ENCODE peak calls at places on chromosomes 13 and 19, in five cellular contexts. One of them, this sample, is unnamed.

GRCh38 chr19:7986321-7987083 is 18.9 kb downstream of the ELAVL1 start:
- DNase-seq in GM04503: peak
- DNase-seq in cardiac fibroblast: peak
- DNase-seq in activated T-helper 1 cell treated with anti-CD3 and anti-CD28 coated beads, Interleukin-12 subunit alpha, Interleukin-12 subunit beta, Interleukin-2, Interleukin-4 antibody, amounts not matched to agents 30 ng/mL and 10 ng/mL and 1 ng/mL, durations not matched to agents 14 hours and 24 hours and 36 hours: no peak
- DNase-seq in fibroblast of the conjunctiva: no peak
- DNase-seq in this sample: peak

GRCh38 chr19:2160384-2160783 is 3.3 kb upstream of the DOT1L start:
- DNase-seq in GM04503: no peak
- DNase-seq in cardiac fibroblast: no peak
- DNase-seq in activated T-helper 1 cell treated with anti-CD3 and anti-CD28 coated beads, Interleukin-12 subunit alpha, Interleukin-12 subunit beta, Interleukin-2, Interleukin-4 antibody, amounts not matched to agents 30 ng/mL and 10 ng/mL and 1 ng/mL, durations not matched to agents 14 hours and 24 hours and 36 hours: no peak
- DNase-seq in fibroblast of the conjunctiva: no peak
- DNase-seq in this sample: no peak

GRCh38 chr19:11111771-11112144 is 22.5 kb downstream of the LDLR start:
- DNase-seq in GM04503: no peak
- DNase-seq in cardiac fibroblast: no peak
- DNase-seq in activated T-helper 1 cell treated with anti-CD3 and anti-CD28 coated beads, Interleukin-12 subunit alpha, Interleukin-12 subunit beta, Interleukin-2, Interleukin-4 antibody, amounts not matched to agents 30 ng/mL and 10 ng/mL and 1 ng/mL, durations not matched to agents 14 hours and 24 hours and 36 hours: no peak
- DNase-seq in fibroblast of the conjunctiva: no peak
- DNase-seq in this sample: no peak

GRCh38 chr13:98143601-98144500 is 957 bp downstream of the FARP1 start:
- DNase-seq in GM04503: no peak
- DNase-seq in cardiac fibroblast: peak
- DNase-seq in activated T-helper 1 cell treated with anti-CD3 and anti-CD28 coated beads, Interleukin-12 subunit alpha, Interleukin-12 subunit beta, Interleukin-2, Interleukin-4 antibody, amounts not matched to agents 30 ng/mL and 10 ng/mL and 1 ng/mL, durations not matched to agents 14 hours and 24 hours and 36 hours: no peak
- DNase-seq in fibroblast of the conjunctiva: no peak
- DNase-seq in this sample: peak

GRCh38 chr19:3073159-3073563 is 10.9 kb upstream of the TLE5 start:
- DNase-seq in GM04503: peak
- DNase-seq in cardiac fibroblast: peak
- DNase-seq in activated T-helper 1 cell treated with anti-CD3 and anti-CD28 coated beads, Interleukin-12 subunit alpha, Interleukin-12 subunit beta, Interleukin-2, Interleukin-4 antibody, amounts not matched to agents 30 ng/mL and 10 ng/mL and 1 ng/mL, durations not matched to agents 14 hours and 24 hours and 36 hours: no peak
- DNase-seq in fibroblast of the conjunctiva: peak
- DNase-seq in this sample: peak

GRCh38 chr13:24006520-24007248 is 109.4 kb upstream of the C1QTNF9B start:
- DNase-seq in GM04503: no peak
- DNase-seq in cardiac fibroblast: no peak
- DNase-seq in activated T-helper 1 cell treated with anti-CD3 and anti-CD28 coated beads, Interleukin-12 subunit alpha, Interleukin-12 subunit beta, Interleukin-2, Interleukin-4 antibody, amounts not matched to agents 30 ng/mL and 10 ng/mL and 1 ng/mL, durations not matched to agents 14 hours and 24 hours and 36 hours: no peak
- DNase-seq in fibroblast of the conjunctiva: no peak
- DNase-seq in this sample: no peak

GRCh38 chr19:7450243-7451223 is 38.3 kb downstream of the PEX11G start:
- DNase-seq in GM04503: no peak
- DNase-seq in cardiac fibroblast: peak
- DNase-seq in activated T-helper 1 cell treated with anti-CD3 and anti-CD28 coated beads, Interleukin-12 subunit alpha, Interleukin-12 subunit beta, Interleukin-2, Interleukin-4 antibody, amounts not matched to agents 30 ng/mL and 10 ng/mL and 1 ng/mL, durations not matched to agents 14 hours and 24 hours and 36 hours: no peak
- DNase-seq in fibroblast of the conjunctiva: peak
- DNase-seq in this sample: peak

GRCh38 chr13:48094404-48094780 is 512 bp downstream of the MED4 start:
- DNase-seq in GM04503: no peak
- DNase-seq in cardiac fibroblast: no peak
- DNase-seq in activated T-helper 1 cell treated with anti-CD3 and anti-CD28 coated beads, Interleukin-12 subunit alpha, Interleukin-12 subunit beta, Interleukin-2, Interleukin-4 antibody, amounts not matched to agents 30 ng/mL and 10 ng/mL and 1 ng/mL, durations not matched to agents 14 hours and 24 hours and 36 hours: no peak
- DNase-seq in fibroblast of the conjunctiva: no peak
- DNase-seq in this sample: peak

GRCh38 chr19:48418317-48419064 is 25.0 kb downstream of the GRIN2D start:
- DNase-seq in GM04503: no peak
- DNase-seq in cardiac fibroblast: no peak
- DNase-seq in activated T-helper 1 cell treated with anti-CD3 and anti-CD28 coated beads, Interleukin-12 subunit alpha, Interleukin-12 subunit beta, Interleukin-2, Interleukin-4 antibody, amounts not matched to agents 30 ng/mL and 10 ng/mL and 1 ng/mL, durations not matched to agents 14 hours and 24 hours and 36 hours: no peak
- DNase-seq in fibroblast of the conjunctiva: no peak
- DNase-seq in this sample: no peak

GRCh38 chr13:37878496-37878895 is 8.9 kb upstream of the TRPC4 start:
- DNase-seq in GM04503: peak
- DNase-seq in cardiac fibroblast: peak
- DNase-seq in activated T-helper 1 cell treated with anti-CD3 and anti-CD28 coated beads, Interleukin-12 subunit alpha, Interleukin-12 subunit beta, Interleukin-2, Interleukin-4 antibody, amounts not matched to agents 30 ng/mL and 10 ng/mL and 1 ng/mL, durations not matched to agents 14 hours and 24 hours and 36 hours: no peak
- DNase-seq in fibroblast of the conjunctiva: no peak
- DNase-seq in this sample: no peak

GRCh38 chr13:33649212-33649917 is 168.6 kb upstream of the RFC3 start:
- DNase-seq in GM04503: peak
- DNase-seq in cardiac fibroblast: peak
- DNase-seq in activated T-helper 1 cell treated with anti-CD3 and anti-CD28 coated beads, Interleukin-12 subunit alpha, Interleukin-12 subunit beta, Interleukin-2, Interleukin-4 antibody, amounts not matched to agents 30 ng/mL and 10 ng/mL and 1 ng/mL, durations not matched to agents 14 hours and 24 hours and 36 hours: no peak
- DNase-seq in fibroblast of the conjunctiva: no peak
- DNase-seq in this sample: no peak

GRCh38 chr19:12840091-12841079 is 2.1 kb downstream of the MAST1 start:
- DNase-seq in GM04503: no peak
- DNase-seq in cardiac fibroblast: peak
- DNase-seq in activated T-helper 1 cell treated with anti-CD3 and anti-CD28 coated beads, Interleukin-12 subunit alpha, Interleukin-12 subunit beta, Interleukin-2, Interleukin-4 antibody, amounts not matched to agents 30 ng/mL and 10 ng/mL and 1 ng/mL, durations not matched to agents 14 hours and 24 hours and 36 hours: peak
- DNase-seq in fibroblast of the conjunctiva: peak
- DNase-seq in this sample: peak

GRCh38 chr19:19679176-19680073 is 10.8 kb downstream of the ZNF101 start:
- DNase-seq in GM04503: no peak
- DNase-seq in cardiac fibroblast: no peak
- DNase-seq in activated T-helper 1 cell treated with anti-CD3 and anti-CD28 coated beads, Interleukin-12 subunit alpha, Interleukin-12 subunit beta, Interleukin-2, Interleukin-4 antibody, amounts not matched to agents 30 ng/mL and 10 ng/mL and 1 ng/mL, durations not matched to agents 14 hours and 24 hours and 36 hours: no peak
- DNase-seq in fibroblast of the conjunctiva: no peak
- DNase-seq in this sample: no peak

GRCh38 chr13:93304868-93305613 is 78.4 kb downstream of the GPC6 start:
- DNase-seq in GM04503: no peak
- DNase-seq in cardiac fibroblast: no peak
- DNase-seq in activated T-helper 1 cell treated with anti-CD3 and anti-CD28 coated beads, Interleukin-12 subunit alpha, Interleukin-12 subunit beta, Interleukin-2, Interleukin-4 antibody, amounts not matched to agents 30 ng/mL and 10 ng/mL and 1 ng/mL, durations not matched to agents 14 hours and 24 hours and 36 hours: no peak
- DNase-seq in fibroblast of the conjunctiva: no peak
- DNase-seq in this sample: no peak

GRCh38 chr19:28437390-28438346 is 775.3 kb downstream of the UQCRFS1 start:
- DNase-seq in GM04503: no peak
- DNase-seq in cardiac fibroblast: no peak
- DNase-seq in activated T-helper 1 cell treated with anti-CD3 and anti-CD28 coated beads, Interleukin-12 subunit alpha, Interleukin-12 subunit beta, Interleukin-2, Interleukin-4 antibody, amounts not matched to agents 30 ng/mL and 10 ng/mL and 1 ng/mL, durations not matched to agents 14 hours and 24 hours and 36 hours: no peak
- DNase-seq in fibroblast of the conjunctiva: no peak
- DNase-seq in this sample: no peak

GRCh38 chr13:102620512-102620911 is 23.7 kb downstream of the TPP2 start:
- DNase-seq in GM04503: no peak
- DNase-seq in cardiac fibroblast: no peak
- DNase-seq in activated T-helper 1 cell treated with anti-CD3 and anti-CD28 coated beads, Interleukin-12 subunit alpha, Interleukin-12 subunit beta, Interleukin-2, Interleukin-4 antibody, amounts not matched to agents 30 ng/mL and 10 ng/mL and 1 ng/mL, durations not matched to agents 14 hours and 24 hours and 36 hours: no peak
- DNase-seq in fibroblast of the conjunctiva: no peak
- DNase-seq in this sample: no peak

GRCh38 chr13:31835932-31836331 is 96.6 kb downstream of the RXFP2 start:
- DNase-seq in GM04503: peak
- DNase-seq in cardiac fibroblast: peak
- DNase-seq in activated T-helper 1 cell treated with anti-CD3 and anti-CD28 coated beads, Interleukin-12 subunit alpha, Interleukin-12 subunit beta, Interleukin-2, Interleukin-4 antibody, amounts not matched to agents 30 ng/mL and 10 ng/mL and 1 ng/mL, durations not matched to agents 14 hours and 24 hours and 36 hours: no peak
- DNase-seq in fibroblast of the conjunctiva: no peak
- DNase-seq in this sample: peak